ENCODE peak calls at places on chromosome 16, in five cellular contexts. L, D, B, F and G are unnamed samples. For H3K4me1, the result is how much of the 10 kb centered on the place peaks cover.

GRCh38 chr16:57113042-57113453 is 20.7 kb downstream of the CPNE2 start:
- DNase-seq in L (no peak), D (no peak), B (no peak), F (no peak), G (no peak)

GRCh38 chr16:19645557-19645981 is 72.5 kb downstream of the KNOP1 start:
- DNase-seq in L (no peak), D (no peak), B (peak), F (peak), G (no peak)

GRCh38 chr16:64969221-64969620 is 152.6 kb downstream of the CDH11 start:
- DNase-seq in L (no peak), D (no peak), B (no peak), F (no peak), G (no peak)

GRCh38 chr16:69626256-69626655 is 60.5 kb downstream of the NFAT5 start:
- DNase-seq in L (no peak), D (peak), B (no peak), F (no peak), G (peak)

GRCh38 chr16:14354561-14355351 is 275.3 kb downstream of the PARN start:
- DNase-seq in L (peak), D (no peak), B (no peak), F (peak), G (no peak)

GRCh38 chr16:28136751-28137434 is 73.4 kb upstream of the GSG1L start:
- DNase-seq in L (peak), D (no peak), B (peak), F (no peak), G (no peak)

GRCh38 chr16:23836404-23837291 is 865 bp downstream of the PRKCB start:
- DNase-seq in L (peak), D (no peak), B (peak), F (no peak), G (no peak)

GRCh38 chr16:18803569-18804462 is 2.5 kb upstream of the ARL6IP1 start:
- DNase-seq in L (no peak), D (no peak), B (no peak), F (no peak), G (no peak)

GRCh38 chr16:67893791-67894399 is 841 bp downstream of the PSKH1 start:
- DNase-seq in L (peak), D (no peak), B (no peak), F (no peak), G (no peak)

GRCh38 chr16:63131503-63131902 is 1095.3 kb upstream of the CDH8 start:
- DNase-seq in L (no peak), D (no peak), B (no peak), F (no peak), G (no peak)
- H3K27ac ChIP-seq in L (no peak), D (no peak), B (no peak), F (no peak), G (no peak)

GRCh38 chr16:17367932-17368331 is 102.8 kb downstream of the XYLT1 start:
- DNase-seq in L (no peak), D (no peak), B (peak), F (peak), G (no peak)
- H3K4me1 ChIP-seq in L (half or more), D (under half), B (under half), F (under half), G (under half)

GRCh38 chr16:79754081-79754872 is 153.7 kb upstream of the MAF start:
- DNase-seq in L (no peak), D (no peak), B (peak), F (no peak), G (no peak)

GRCh38 chr16:79752421-79752820 is 151.9 kb upstream of the MAF start:
- DNase-seq in L (no peak), D (no peak), B (no peak), F (no peak), G (peak)

GRCh38 chr16:79747688-79748087 is 147.2 kb upstream of the MAF start:
- DNase-seq in L (no peak), D (no peak), B (no peak), F (no peak), G (no peak)

GRCh38 chr16:79748629-79749028 is 148.1 kb upstream of the MAF start:
- DNase-seq in L (no peak), D (no peak), B (no peak), F (no peak), G (no peak)

DNA sequence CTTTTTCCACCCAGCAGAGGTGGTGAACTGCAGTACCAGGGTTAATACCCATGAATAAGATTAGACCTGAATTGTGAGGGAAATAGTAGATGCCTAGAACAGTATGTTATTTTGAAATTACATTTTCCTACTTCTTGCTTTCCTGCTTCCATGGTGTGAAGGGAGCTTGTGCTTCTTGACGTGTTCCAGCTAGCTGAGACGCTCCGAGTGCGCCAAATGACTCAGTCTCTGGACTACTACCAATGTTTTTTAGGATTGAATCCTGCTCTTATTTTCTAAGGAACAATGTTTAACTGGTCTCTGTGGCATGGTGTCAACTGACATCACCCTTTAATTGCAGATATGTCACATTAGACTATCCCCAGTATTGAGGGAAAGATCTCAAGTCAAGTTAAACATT is 151.2 kb upstream of the MAF start:
- DNase-seq in L (no peak), D (no peak), B (no peak), F (peak), G (peak)
- H3K27ac ChIP-seq in L (no peak), D (no peak), B (no peak), F (no peak), G (peak)

GRCh38 chr16:50767197-50767596 is 25.3 kb downstream of the CYLD start:
- DNase-seq in L (no peak), D (no peak), B (no peak), F (no peak), G (no peak)
- H3K4me1 ChIP-seq in L (half or more), D (under half), B (under half), F (under half), G (under half)

DNA sequence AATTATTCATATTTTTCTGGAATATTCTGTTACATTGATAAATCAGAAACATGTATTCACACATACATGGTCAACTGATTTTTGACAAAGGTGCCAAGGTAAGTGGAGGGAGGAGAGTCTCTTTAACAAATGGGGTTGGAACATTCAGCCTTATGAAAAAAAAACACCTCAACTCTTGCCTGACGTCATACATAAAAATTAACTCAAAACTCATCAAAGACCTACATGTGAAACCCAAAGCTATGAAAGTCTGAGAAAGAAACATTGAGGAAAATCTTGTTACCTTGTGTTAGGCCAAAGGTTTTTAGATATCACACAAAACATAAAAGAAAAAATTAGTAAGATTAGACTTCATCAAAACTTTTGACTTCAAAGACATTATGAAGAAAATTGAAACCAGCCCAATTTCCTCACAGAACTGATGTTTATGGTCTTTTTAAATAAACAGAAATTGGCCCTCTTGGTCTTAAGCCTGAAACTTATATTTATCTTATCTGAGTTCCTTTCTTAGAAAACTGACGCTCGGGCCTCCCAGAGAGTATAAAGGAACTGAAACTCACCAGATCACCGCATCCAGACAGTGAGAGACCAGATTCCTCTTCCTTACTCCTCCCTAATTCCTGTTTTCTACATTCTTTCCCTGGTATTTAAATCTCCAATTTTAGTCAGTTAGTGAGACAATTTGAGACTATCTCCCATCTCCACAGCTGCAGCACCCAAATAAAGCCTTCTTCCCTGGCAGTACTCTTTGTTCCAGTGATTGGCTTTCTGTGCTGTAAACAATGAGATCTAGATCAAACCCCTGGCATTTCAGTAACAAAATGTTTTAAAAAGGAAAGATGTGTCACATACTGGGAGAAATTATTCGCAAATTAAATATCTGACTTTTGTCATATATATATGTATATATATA is 4.0 kb downstream of the HYDIN start:
- DNase-seq in L (no peak), D (no peak), B (no peak), F (no peak), G (no peak)
- H3K27ac ChIP-seq in L (no peak), D (no peak), B (no peak), F (no peak), G (no peak)

GRCh38 chr16:89562939-89563338 is 2.5 kb downstream of the RPL13 start:
- DNase-seq in L (no peak), D (no peak), B (no peak), F (no peak), G (no peak)
- H3K4me1 ChIP-seq in L (under half), D (under half), B (under half), F (half or more), G (under half)

GRCh38 chr16:3147046-3147756 is 12.4 kb downstream of the ZNF213 start:
- DNase-seq in L (no peak), D (no peak), B (no peak), F (no peak), G (no peak)

GRCh38 chr16:3149630-3150345 is 15.0 kb downstream of the ZNF213 start:
- DNase-seq in L (peak), D (peak), B (peak), F (peak), G (no peak)

GRCh38 chr16:3149193-3149530 is 14.3 kb downstream of the ZNF213 start:
- DNase-seq in L (no peak), D (peak), B (no peak), F (no peak), G (no peak)

GRCh38 chr16:3147757-3148104 is 12.9 kb downstream of the ZNF213 start:
- DNase-seq in L (no peak), D (no peak), B (no peak), F (no peak), G (no peak)

GRCh38 chr16:3148256-3149192 is 13.7 kb downstream of the ZNF213 start:
- DNase-seq in L (no peak), D (no peak), B (no peak), F (no peak), G (no peak)
- H3K27ac ChIP-seq in L (no peak), D (no peak), B (no peak), F (no peak), G (no peak)